ENCODE peak calls at places on chromosomes 11 and 22, in seven cellular contexts. One of them, this sample, is unnamed.
A peak's percentile ranks its signal among the peaks of the same experiment; 100 is the strongest.

GRCh38 chr11:57598831-57599155 is 1.3 kb downstream of the SERPING1 start:
- DNase-seq in cardiac muscle cell: no peak
- DNase-seq in breast epithelium: no peak
- DNase-seq in HL-60: no peak
- DNase-seq in kidney: no peak
- DNase-seq in epithelial cell of proximal tubule: no peak
- DNase-seq in left ventricle myocardium inferior: no peak
- DNase-seq in this sample: no peak

GRCh38 chr22:46292727-46293126 is 3.9 kb upstream of the GTSE1 start:
- DNase-seq in cardiac muscle cell: no peak
- DNase-seq in breast epithelium: no peak
- DNase-seq in HL-60: no peak
- DNase-seq in kidney: no peak
- DNase-seq in epithelial cell of proximal tubule: no peak
- DNase-seq in left ventricle myocardium inferior: no peak
- DNase-seq in this sample: no peak

GRCh38 chr11:70828498-70829159 is 423.7 kb downstream of the SHANK2 start:
- DNase-seq in cardiac muscle cell: no peak
- DNase-seq in breast epithelium: no peak
- DNase-seq in HL-60: no peak
- DNase-seq in kidney: no peak
- DNase-seq in epithelial cell of proximal tubule: no peak
- DNase-seq in left ventricle myocardium inferior: no peak
- DNase-seq in this sample: no peak

GRCh38 chr22:50260434-50260800 is 1.1 kb downstream of the MAPK12 start:
- DNase-seq in cardiac muscle cell: no peak
- DNase-seq in breast epithelium: no peak
- DNase-seq in HL-60: no peak
- DNase-seq in kidney: no peak
- DNase-seq in epithelial cell of proximal tubule: no peak
- DNase-seq in left ventricle myocardium inferior: no peak
- DNase-seq in this sample: no peak

GRCh38 chr11:14310696-14311095 is 48.3 kb downstream of the RRAS2 start:
- DNase-seq in cardiac muscle cell: no peak
- DNase-seq in breast epithelium: no peak
- DNase-seq in HL-60: no peak
- DNase-seq in kidney: no peak
- DNase-seq in epithelial cell of proximal tubule: no peak
- DNase-seq in left ventricle myocardium inferior: no peak
- DNase-seq in this sample: no peak

GRCh38 chr11:120486138-120486537 is 25.4 kb upstream of the GRIK4 start:
- DNase-seq in cardiac muscle cell: no peak
- DNase-seq in breast epithelium: no peak
- DNase-seq in HL-60: no peak
- DNase-seq in kidney: no peak
- DNase-seq in epithelial cell of proximal tubule: no peak
- DNase-seq in left ventricle myocardium inferior: no peak
- DNase-seq in this sample: no peak

GRCh38 chr11:109085708-109086373 is 336.1 kb upstream of the C11orf87 start:
- DNase-seq in cardiac muscle cell: no peak
- DNase-seq in breast epithelium: no peak
- DNase-seq in HL-60: no peak
- DNase-seq in kidney: no peak
- DNase-seq in epithelial cell of proximal tubule: no peak
- DNase-seq in left ventricle myocardium inferior: peak; percentile 28
- DNase-seq in this sample: no peak

GRCh38 chr22:30073743-30074142 is 6.5 kb upstream of the HORMAD2 start:
- DNase-seq in cardiac muscle cell: no peak
- DNase-seq in breast epithelium: no peak
- DNase-seq in HL-60: no peak
- DNase-seq in kidney: no peak
- DNase-seq in epithelial cell of proximal tubule: no peak
- DNase-seq in left ventricle myocardium inferior: no peak
- DNase-seq in this sample: no peak

GRCh38 chr11:44789466-44789865 is 62.7 kb downstream of the TSPAN18 start:
- DNase-seq in cardiac muscle cell: no peak
- DNase-seq in breast epithelium: no peak
- DNase-seq in HL-60: no peak
- DNase-seq in kidney: no peak
- DNase-seq in epithelial cell of proximal tubule: no peak
- DNase-seq in left ventricle myocardium inferior: no peak
- DNase-seq in this sample: no peak

GRCh38 chr11:122910775-122911174 is 28.2 kb downstream of the JHY start:
- DNase-seq in cardiac muscle cell: peak; percentile 28
- DNase-seq in breast epithelium: no peak
- DNase-seq in HL-60: peak; percentile 7
- DNase-seq in kidney: no peak
- DNase-seq in epithelial cell of proximal tubule: no peak
- DNase-seq in left ventricle myocardium inferior: no peak
- DNase-seq in this sample: no peak

GRCh38 chr11:109818303-109818702 is 274.9 kb upstream of the ZC3H12C start:
- DNase-seq in cardiac muscle cell: no peak
- DNase-seq in breast epithelium: no peak
- DNase-seq in HL-60: no peak
- DNase-seq in kidney: no peak
- DNase-seq in epithelial cell of proximal tubule: no peak
- DNase-seq in left ventricle myocardium inferior: no peak
- DNase-seq in this sample: no peak

GRCh38 chr11:111387318-111387863 is 8.3 kb upstream of the POU2AF1 start:
- DNase-seq in cardiac muscle cell: no peak
- DNase-seq in breast epithelium: no peak
- DNase-seq in HL-60: no peak
- DNase-seq in kidney: no peak
- DNase-seq in epithelial cell of proximal tubule: no peak
- DNase-seq in left ventricle myocardium inferior: no peak
- DNase-seq in this sample: no peak

GRCh38 chr22:43628253-43628649 is 183.9 kb downstream of the EFCAB6 start:
- DNase-seq in cardiac muscle cell: no peak
- DNase-seq in breast epithelium: no peak
- DNase-seq in HL-60: no peak
- DNase-seq in kidney: peak; percentile 72
- DNase-seq in epithelial cell of proximal tubule: no peak
- DNase-seq in left ventricle myocardium inferior: no peak
- DNase-seq in this sample: no peak

GRCh38 chr22:17774206-17774927 is at the start of gene BID:
- DNase-seq in cardiac muscle cell: peak; percentile 53
- DNase-seq in breast epithelium: no peak
- DNase-seq in HL-60: peak; percentile 59
- DNase-seq in kidney: peak; percentile 85
- DNase-seq in epithelial cell of proximal tubule: no peak
- DNase-seq in left ventricle myocardium inferior: peak; percentile 68
- DNase-seq in this sample: no peak

GRCh38 chr11:108221401-108221800 is 1.0 kb downstream of the NPAT start:
- DNase-seq in cardiac muscle cell: no peak
- DNase-seq in breast epithelium: no peak
- DNase-seq in HL-60: no peak
- DNase-seq in kidney: no peak
- DNase-seq in epithelial cell of proximal tubule: no peak
- DNase-seq in left ventricle myocardium inferior: no peak
- DNase-seq in this sample: no peak

GRCh38 chr11:23471878-23472277 is 611.6 kb upstream of the CCDC179 start:
- DNase-seq in cardiac muscle cell: no peak
- DNase-seq in breast epithelium: no peak
- DNase-seq in HL-60: no peak
- DNase-seq in kidney: no peak
- DNase-seq in epithelial cell of proximal tubule: no peak
- DNase-seq in left ventricle myocardium inferior: no peak
- DNase-seq in this sample: no peak

GRCh38 chr11:34255101-34255500 is 102.7 kb downstream of the ABTB2 start:
- DNase-seq in cardiac muscle cell: no peak
- DNase-seq in breast epithelium: no peak
- DNase-seq in HL-60: no peak
- DNase-seq in kidney: no peak
- DNase-seq in epithelial cell of proximal tubule: no peak
- DNase-seq in left ventricle myocardium inferior: no peak
- DNase-seq in this sample: no peak

GRCh38 chr11:63917685-63918523 is 940 bp upstream of the RCOR2 start:
- DNase-seq in cardiac muscle cell: peak; percentile 89
- DNase-seq in breast epithelium: no peak
- DNase-seq in HL-60: peak; percentile 38
- DNase-seq in kidney: peak; percentile 88
- DNase-seq in epithelial cell of proximal tubule: no peak
- DNase-seq in left ventricle myocardium inferior: peak; percentile 84
- DNase-seq in this sample: no peak

GRCh38 chr11:14418801-14419417 is 59.9 kb upstream of the RRAS2 start:
- DNase-seq in cardiac muscle cell: no peak
- DNase-seq in breast epithelium: no peak
- DNase-seq in HL-60: no peak
- DNase-seq in kidney: no peak
- DNase-seq in epithelial cell of proximal tubule: no peak
- DNase-seq in left ventricle myocardium inferior: no peak
- DNase-seq in this sample: no peak

GRCh38 chr11:104812416-104812815 is 85.8 kb downstream of the CASP12 start:
- DNase-seq in cardiac muscle cell: no peak
- DNase-seq in breast epithelium: no peak
- DNase-seq in HL-60: no peak
- DNase-seq in kidney: no peak
- DNase-seq in epithelial cell of proximal tubule: no peak
- DNase-seq in left ventricle myocardium inferior: no peak
- DNase-seq in this sample: no peak

GRCh38 chr22:50276143-50276542 is 6.0 kb upstream of the MAPK11 start:
- DNase-seq in cardiac muscle cell: peak; percentile 29
- DNase-seq in breast epithelium: no peak
- DNase-seq in HL-60: peak; percentile 85
- DNase-seq in kidney: peak; percentile 91
- DNase-seq in epithelial cell of proximal tubule: no peak
- DNase-seq in left ventricle myocardium inferior: peak; percentile 68
- DNase-seq in this sample: no peak

GRCh38 chr22:45805413-45805812 is 133.8 kb downstream of the ATXN10 start:
- DNase-seq in cardiac muscle cell: no peak
- DNase-seq in breast epithelium: no peak
- DNase-seq in HL-60: no peak
- DNase-seq in kidney: no peak
- DNase-seq in epithelial cell of proximal tubule: no peak
- DNase-seq in left ventricle myocardium inferior: no peak
- DNase-seq in this sample: no peak

GRCh38 chr11:87574193-87574592 is 536.5 kb downstream of the TMEM135 start:
- DNase-seq in cardiac muscle cell: no peak
- DNase-seq in breast epithelium: no peak
- DNase-seq in HL-60: no peak
- DNase-seq in kidney: no peak
- DNase-seq in epithelial cell of proximal tubule: no peak
- DNase-seq in left ventricle myocardium inferior: no peak
- DNase-seq in this sample: no peak

GRCh38 chr11:118216621-118217526 is 7.9 kb downstream of the JAML start:
- DNase-seq in cardiac muscle cell: no peak
- DNase-seq in breast epithelium: no peak
- DNase-seq in HL-60: no peak
- DNase-seq in kidney: no peak
- DNase-seq in epithelial cell of proximal tubule: no peak
- DNase-seq in left ventricle myocardium inferior: no peak
- DNase-seq in this sample: no peak

GRCh38 chr11:61869636-61870428 is 21.5 kb downstream of the FADS3 start:
- DNase-seq in cardiac muscle cell: peak; percentile 52
- DNase-seq in breast epithelium: no peak
- DNase-seq in HL-60: no peak
- DNase-seq in kidney: peak; percentile 70
- DNase-seq in epithelial cell of proximal tubule: no peak
- DNase-seq in left ventricle myocardium inferior: no peak
- DNase-seq in this sample: no peak

GRCh38 chr11:47412152-47412746 is 3.9 kb downstream of the SLC39A13 start:
- DNase-seq in cardiac muscle cell: peak; percentile 68
- DNase-seq in breast epithelium: no peak
- DNase-seq in HL-60: peak; percentile 65
- DNase-seq in kidney: peak; percentile 77
- DNase-seq in epithelial cell of proximal tubule: no peak
- DNase-seq in left ventricle myocardium inferior: peak; percentile 42
- DNase-seq in this sample: no peak
- TF ChIP-seq CTCF in cardiac muscle cell: peak; percentile 80
- TF ChIP-seq CTCF in breast epithelium: no peak
- TF ChIP-seq CTCF in HL-60: peak; percentile 91
- TF ChIP-seq CTCF in kidney: peak; percentile 62
- TF ChIP-seq CTCF in epithelial cell of proximal tubule: peak; percentile 71
- TF ChIP-seq CTCF in left ventricle myocardium inferior: peak; percentile 74
- TF ChIP-seq CTCF in this sample: peak; percentile 86

DNA sequence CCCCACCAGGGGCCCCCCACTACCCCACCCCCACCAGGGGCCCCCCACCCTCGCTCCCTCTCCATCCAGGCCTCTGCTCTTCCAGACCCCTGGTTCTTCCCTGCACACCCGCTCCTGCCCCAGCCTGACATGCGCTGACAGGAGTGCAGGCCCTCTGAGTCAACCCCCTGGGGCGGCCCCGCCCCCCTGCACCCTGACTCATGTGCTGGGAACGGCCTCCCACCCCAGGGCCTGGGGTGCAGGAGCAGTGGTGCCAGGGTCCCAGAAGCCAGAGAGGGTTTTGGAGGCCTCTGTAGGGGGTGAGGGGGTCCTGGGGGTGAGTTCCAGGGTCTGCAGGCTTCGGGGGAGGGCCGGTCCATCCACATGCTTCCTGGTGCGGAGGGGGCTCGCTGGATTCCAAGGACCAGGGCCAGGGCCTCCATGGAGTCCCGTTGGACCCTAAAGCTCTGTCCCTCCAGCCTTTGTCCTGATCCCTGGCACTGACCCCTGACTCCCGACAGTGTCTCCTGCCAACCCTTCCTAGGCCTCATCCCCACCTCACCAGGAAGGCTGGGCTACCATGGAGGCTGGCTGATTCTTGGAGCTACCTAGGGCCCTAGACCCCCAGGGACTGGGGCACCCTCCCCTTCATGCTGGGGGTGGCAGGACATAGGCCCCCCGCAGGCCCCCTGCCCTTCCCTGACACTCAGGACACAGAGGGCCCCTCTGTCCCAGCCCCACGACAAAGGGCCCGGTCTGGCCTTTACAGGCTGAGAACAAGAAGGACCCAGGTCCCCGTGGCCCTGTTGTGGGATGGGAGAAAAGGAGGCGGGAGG is 583 bp upstream of the PKP3 start:
- DNase-seq in cardiac muscle cell: no peak
- DNase-seq in breast epithelium: peak; percentile 87
- DNase-seq in HL-60: no peak
- DNase-seq in kidney: no peak
- DNase-seq in epithelial cell of proximal tubule: no peak
- DNase-seq in left ventricle myocardium inferior: no peak
- DNase-seq in this sample: no peak
- H3K4me3 ChIP-seq in cardiac muscle cell: no peak overlapping the region
- H3K4me3 ChIP-seq in breast epithelium: peak overlapping the region; percentile 55
- H3K4me3 ChIP-seq in HL-60: no peak overlapping the region
- H3K4me3 ChIP-seq in kidney: no peak overlapping the region
- H3K4me3 ChIP-seq in epithelial cell of proximal tubule: no peak overlapping the region
- H3K4me3 ChIP-seq in left ventricle myocardium inferior: no peak overlapping the region
- H3K4me3 ChIP-seq in this sample: no peak overlapping the region

GRCh38 chr11:114818382-114818781 is 140.1 kb downstream of the NXPE2 start:
- DNase-seq in cardiac muscle cell: no peak
- DNase-seq in breast epithelium: no peak
- DNase-seq in HL-60: no peak
- DNase-seq in kidney: no peak
- DNase-seq in epithelial cell of proximal tubule: no peak
- DNase-seq in left ventricle myocardium inferior: no peak
- DNase-seq in this sample: no peak
- TF ChIP-seq CTCF in cardiac muscle cell: no peak
- TF ChIP-seq CTCF in breast epithelium: no peak
- TF ChIP-seq CTCF in HL-60: no peak
- TF ChIP-seq CTCF in kidney: no peak
- TF ChIP-seq CTCF in epithelial cell of proximal tubule: no peak
- TF ChIP-seq CTCF in left ventricle myocardium inferior: no peak
- TF ChIP-seq CTCF in this sample: no peak

GRCh38 chr11:2901854-2902783 is 16.5 kb upstream of the CDKN1C start:
- DNase-seq in cardiac muscle cell: peak; percentile 91
- DNase-seq in breast epithelium: peak; percentile 97
- DNase-seq in HL-60: peak; percentile 94
- DNase-seq in kidney: peak; percentile 99
- DNase-seq in epithelial cell of proximal tubule: no peak
- DNase-seq in left ventricle myocardium inferior: peak; percentile 95
- DNase-seq in this sample: peak; percentile 42
- H3K4me3 ChIP-seq in cardiac muscle cell: peak overlapping the region; percentile 68
- H3K4me3 ChIP-seq in breast epithelium: peak overlapping the region; percentile 70
- H3K4me3 ChIP-seq in HL-60: peak overlapping the region; percentile 62
- H3K4me3 ChIP-seq in kidney: peak overlapping the region; percentile 43
- H3K4me3 ChIP-seq in epithelial cell of proximal tubule: peak overlapping the region; percentile 73
- H3K4me3 ChIP-seq in left ventricle myocardium inferior: peak overlapping the region; percentile 74
- H3K4me3 ChIP-seq in this sample: peak overlapping the region; percentile 52

GRCh38 chr11:8218840-8219239 is 44.8 kb downstream of the LMO1 start:
- DNase-seq in cardiac muscle cell: no peak
- DNase-seq in breast epithelium: no peak
- DNase-seq in HL-60: no peak
- DNase-seq in kidney: no peak
- DNase-seq in epithelial cell of proximal tubule: no peak
- DNase-seq in left ventricle myocardium inferior: no peak
- DNase-seq in this sample: no peak
- TF ChIP-seq CTCF in cardiac muscle cell: no peak
- TF ChIP-seq CTCF in breast epithelium: no peak
- TF ChIP-seq CTCF in HL-60: no peak
- TF ChIP-seq CTCF in kidney: no peak
- TF ChIP-seq CTCF in epithelial cell of proximal tubule: no peak
- TF ChIP-seq CTCF in left ventricle myocardium inferior: no peak
- TF ChIP-seq CTCF in this sample: no peak